ENCODE peak calls at places on chromosomes 11 and 22, in six cellular contexts. N is heart left ventricle, W is endodermal cell, S is prostate gland, R is ascending aorta, G is mucosa of descending colon. Z is an unnamed sample.

GRCh38 chr22:43624144-43624998 is 187.7 kb downstream of the EFCAB6 start:
- DNase-seq in N (no peak), W (no peak), S (no peak), R (no peak), G (no peak), Z (no peak)

GRCh38 chr11:69398529-69399492 is 82.7 kb upstream of the LINC01488 start:
- DNase-seq in N (no peak), W (no peak), S (no peak), R (no peak), G (peak), Z (no peak)

GRCh38 chr11:131025020-131025419 is 108.7 kb upstream of the SNX19 start:
- DNase-seq in N (no peak), W (peak), S (no peak), R (no peak), G (no peak), Z (no peak)

GRCh38 chr11:2205214-2205770 is 33.7 kb upstream of the TH start:
- DNase-seq in N (no peak), W (peak), S (no peak), R (no peak), G (peak), Z (no peak)

GRCh38 chr11:92979176-92979575 is 9.7 kb downstream of the MTNR1B start:
- DNase-seq in N (no peak), W (no peak), S (no peak), R (no peak), G (no peak), Z (no peak)

GRCh38 chr11:91664521-91664920 is 560.1 kb upstream of the FAT3 start:
- DNase-seq in N (no peak), W (no peak), S (no peak), R (no peak), G (no peak), Z (no peak)

GRCh38 chr11:2725367-2726300 is 25.8 kb upstream of the KCNQ1OT1 start:
- DNase-seq in N (peak), W (no peak), S (no peak), R (no peak), G (no peak), Z (no peak)

GRCh38 chr22:37802310-37803194 is 5.2 kb upstream of the GCAT start:
- DNase-seq in N (peak), W (peak), S (no peak), R (no peak), G (peak), Z (peak)

GRCh38 chr11:19241260-19242183 is 777 bp upstream of the E2F8 start:
- DNase-seq in N (peak), W (peak), S (no peak), R (no peak), G (peak), Z (no peak)

GRCh38 chr11:113664981-113665710 is 41.0 kb downstream of the TMPRSS5 start:
- DNase-seq in N (no peak), W (peak), S (peak), R (no peak), G (no peak), Z (peak)

GRCh38 chr22:35477911-35478582 is 62.6 kb upstream of the RASD2 start:
- DNase-seq in N (no peak), W (no peak), S (peak), R (no peak), G (peak), Z (no peak)

GRCh38 chr11:113677648-113678047 is 28.5 kb downstream of the TMPRSS5 start:
- DNase-seq in N (no peak), W (no peak), S (no peak), R (no peak), G (no peak), Z (no peak)

GRCh38 chr11:41498726-41499125 is 39.3 kb upstream of the LRRC4C start:
- DNase-seq in N (no peak), W (no peak), S (no peak), R (no peak), G (no peak), Z (no peak)

GRCh38 chr11:8209208-8209807 is 40.5 kb upstream of the RIC3 start:
- DNase-seq in N (peak), W (peak), S (no peak), R (peak), G (peak), Z (peak)

GRCh38 chr11:64841592-64842365 is 2.7 kb downstream of the CDC42BPG start:
- DNase-seq in N (no peak), W (no peak), S (peak), R (no peak), G (no peak), Z (no peak)

GRCh38 chr22:30643055-30643875 is 7.7 kb downstream of the SLC35E4 start:
- DNase-seq in N (peak), W (no peak), S (no peak), R (no peak), G (no peak), Z (no peak)

GRCh38 chr11:19846654-19847330 is 134.2 kb downstream of the NAV2 start:
- DNase-seq in N (no peak), W (no peak), S (no peak), R (no peak), G (no peak), Z (no peak)

GRCh38 chr11:9363954-9364912 is 20.2 kb upstream of the IPO7 start:
- DNase-seq in N (peak), W (peak), S (peak), R (peak), G (peak), Z (peak)

GRCh38 chr11:64353761-64354506 is 5.0 kb upstream of the RPS6KA4 start:
- DNase-seq in N (no peak), W (peak), S (no peak), R (no peak), G (peak), Z (no peak)

GRCh38 chr11:31361743-31362142 is 7.8 kb downstream of the DCDC1 start:
- DNase-seq in N (no peak), W (no peak), S (no peak), R (no peak), G (no peak), Z (no peak)

GRCh38 chr11:96607890-96608558 is 218.2 kb downstream of the JRKL start:
- DNase-seq in N (no peak), W (peak), S (no peak), R (no peak), G (no peak), Z (no peak)

GRCh38 chr22:23984430-23984829 is 4.5 kb downstream of the GSTT2 start:
- DNase-seq in N (no peak), W (no peak), S (no peak), R (no peak), G (no peak), Z (no peak)

GRCh38 chr11:72100009-72100408 is 3.1 kb downstream of the LAMTOR1 start:
- DNase-seq in N (no peak), W (no peak), S (no peak), R (no peak), G (no peak), Z (no peak)

GRCh38 chr22:22519591-22519990 is 479 bp downstream of the ZNF280A start:
- DNase-seq in N (no peak), W (no peak), S (no peak), R (no peak), G (no peak), Z (no peak)

GRCh38 chr11:115208808-115209259 is 295.4 kb downstream of the CADM1 start:
- DNase-seq in N (no peak), W (no peak), S (no peak), R (no peak), G (no peak), Z (no peak)

GRCh38 chr11:114317738-114318137 is 21.5 kb downstream of the NNMT start:
- DNase-seq in N (no peak), W (peak), S (no peak), R (peak), G (no peak), Z (no peak)

GRCh38 chr11:70601861-70602575 is 203.7 kb downstream of the CTTN start:
- DNase-seq in N (peak), W (no peak), S (no peak), R (no peak), G (no peak), Z (no peak)

GRCh38 chr11:113974741-113975470 is at the start of gene HTR3A:
- DNase-seq in N (peak), W (peak), S (peak), R (no peak), G (peak), Z (peak)

GRCh38 chr11:72771507-72771906 is 19.3 kb upstream of the ARAP1 start:
- DNase-seq in N (no peak), W (no peak), S (no peak), R (no peak), G (no peak), Z (no peak)

GRCh38 chr11:75490221-75491181 is 35.2 kb downstream of the GDPD5 start:
- DNase-seq in N (peak), W (peak), S (no peak), R (no peak), G (no peak), Z (no peak)

GRCh38 chr11:65112551-65113360 is 1.1 kb downstream of the TM7SF2 start:
- DNase-seq in N (peak), W (peak), S (no peak), R (peak), G (peak), Z (peak)

GRCh38 chr11:74037309-74037708 is 28.4 kb upstream of the UCP3 start:
- DNase-seq in N (no peak), W (no peak), S (no peak), R (no peak), G (no peak), Z (no peak)

GRCh38 chr22:46047841-46048595 is 71.1 kb upstream of the WNT7B start:
- DNase-seq in N (no peak), W (peak), S (no peak), R (peak), G (peak), Z (peak)

GRCh38 chr22:16915711-16916110 is 90.5 kb upstream of the XKR3 start:
- DNase-seq in N (no peak), W (no peak), S (no peak), R (no peak), G (no peak), Z (no peak)

GRCh38 chr22:43553451-43554258 is 141.8 kb downstream of the MPPED1 start:
- DNase-seq in N (no peak), W (peak), S (no peak), R (peak), G (no peak), Z (no peak)

GRCh38 chr22:24146791-24147353 is 34.4 kb upstream of the SUSD2 start:
- DNase-seq in N (no peak), W (peak), S (no peak), R (peak), G (no peak), Z (no peak)

GRCh38 chr11:33936745-33937612 is 45.1 kb upstream of the LMO2 start:
- DNase-seq in N (peak), W (no peak), S (peak), R (peak), G (no peak), Z (no peak)

GRCh38 chr11:36211735-36212430 is 77.3 kb downstream of the COMMD9 start:
- DNase-seq in N (no peak), W (peak), S (no peak), R (no peak), G (no peak), Z (no peak)

GRCh38 chr11:69801513-69802335 is 17.5 kb downstream of the FGF3 start:
- DNase-seq in N (no peak), W (peak), S (no peak), R (no peak), G (peak), Z (peak)

GRCh38 chr11:134270250-134270714 is 5.9 kb upstream of the GLB1L3 start:
- DNase-seq in N (no peak), W (peak), S (no peak), R (no peak), G (no peak), Z (no peak)
- TF ChIP-seq CTCF in N (no peak), W (peak), S (no peak), R (no peak), G (no peak), Z (no peak)

DNA sequence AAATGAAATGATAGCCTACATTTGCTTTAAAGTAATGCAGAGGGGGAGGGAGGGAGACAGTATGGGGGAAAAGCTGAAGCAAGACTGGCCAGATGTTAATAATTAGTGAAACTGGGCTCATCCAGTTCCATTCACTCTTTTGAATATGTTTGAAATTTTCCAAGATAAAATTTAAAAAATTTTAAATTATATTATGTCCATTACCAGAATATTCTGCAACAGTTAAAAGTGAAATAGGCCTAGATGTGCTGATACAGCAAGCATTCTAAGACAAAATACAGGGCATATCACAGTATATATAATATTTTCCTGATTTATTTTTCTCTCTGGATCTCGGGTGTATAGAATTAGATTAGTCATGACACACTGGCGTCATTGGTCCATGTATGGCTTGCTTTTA is 13.6 kb upstream of the ZNRF3 start:
- DNase-seq in N (no peak), W (no peak), S (no peak), R (no peak), G (no peak), Z (no peak)
- H3K4me3 ChIP-seq in N (no peak), W (no peak), S (no peak), R (no peak), G (no peak), Z (no peak)

DNA sequence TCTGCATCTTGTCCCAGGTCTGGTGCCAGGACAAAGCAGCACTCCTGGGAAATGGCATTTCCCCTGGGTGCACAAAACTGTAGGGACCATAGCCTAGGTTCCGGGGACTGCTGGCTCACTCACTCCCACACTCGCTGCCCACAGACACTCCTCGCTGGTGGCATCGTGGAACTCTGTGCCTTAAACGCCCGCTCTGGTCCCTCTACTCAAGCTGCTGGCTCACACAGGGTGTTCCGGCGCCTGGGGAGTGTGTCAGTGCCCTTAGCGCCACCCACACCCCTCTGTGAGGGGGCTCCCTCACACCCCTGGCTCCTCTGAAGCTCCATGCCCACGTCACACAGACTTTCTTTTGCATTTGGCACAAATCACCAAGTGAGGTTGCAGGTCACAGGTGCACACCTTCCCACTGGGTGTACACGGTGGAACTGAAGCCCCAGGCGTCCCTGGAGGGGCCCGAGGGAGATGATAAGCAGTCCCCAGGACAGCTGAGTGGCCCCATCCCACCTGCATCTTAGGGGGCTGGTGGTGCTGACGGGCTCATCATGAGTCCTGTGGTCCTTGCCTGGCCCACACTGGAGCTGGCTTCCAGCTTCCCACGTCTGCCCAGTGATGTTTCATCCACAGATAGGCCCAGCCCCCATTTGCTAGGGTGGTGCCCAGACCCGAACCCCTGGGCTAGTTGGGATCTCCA is 23.2 kb upstream of the DGCR8 start:
- DNase-seq in N (no peak), W (no peak), S (no peak), R (no peak), G (no peak), Z (no peak)
- TF ChIP-seq CTCF in N (no peak), W (no peak), S (no peak), R (no peak), G (no peak), Z (no peak)

GRCh38 chr11:86243377-86243776 is 1.2 kb upstream of the EED start:
- DNase-seq in N (no peak), W (no peak), S (no peak), R (no peak), G (no peak), Z (no peak)
- H3K4me3 ChIP-seq in N (no peak), W (peak), S (no peak), R (peak), G (no peak), Z (no peak)

GRCh38 chr11:95154514-95154913 is 64.9 kb downstream of the ENDOD1 start:
- DNase-seq in N (no peak), W (peak), S (peak), R (no peak), G (peak), Z (peak)
- TF ChIP-seq CTCF in N (peak), W (peak), S (no peak), R (peak), G (no peak), Z (peak)

DNA sequence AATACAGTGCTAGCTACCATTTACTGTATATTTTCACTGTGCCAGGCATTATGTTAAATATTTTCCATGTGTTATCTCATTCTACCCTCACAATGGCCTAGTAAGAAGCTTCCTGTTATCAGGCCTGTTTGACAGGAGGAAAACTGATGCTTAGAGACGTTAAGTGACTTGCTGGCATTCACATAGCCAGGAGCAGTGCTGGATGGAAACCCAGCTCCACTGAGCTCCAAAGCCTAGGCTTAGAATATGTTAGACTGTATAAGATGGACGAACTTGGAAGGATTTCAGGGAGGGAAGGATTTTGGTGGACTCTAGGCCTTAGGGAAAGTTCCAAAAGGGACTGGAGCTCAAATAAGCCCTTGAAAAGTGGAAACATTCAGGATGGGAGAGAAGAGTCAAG is 2.1 kb downstream of the CD44 start:
- DNase-seq in N (no peak), W (no peak), S (no peak), R (no peak), G (no peak), Z (no peak)
- H3K4me3 ChIP-seq in N (peak), W (no peak), S (no peak), R (peak), G (no peak), Z (peak)

GRCh38 chr11:89625171-89625570 is 84.9 kb upstream of the TRIM77 start:
- DNase-seq in N (no peak), W (no peak), S (no peak), R (no peak), G (no peak), Z (no peak)
- TF ChIP-seq CTCF in N (no peak), W (peak), S (no peak), R (no peak), G (no peak), Z (no peak)

Z was measured in stomach.